ENCODE peak calls at places on chromosomes 6 and 20, in ten cellular contexts. One of them, this sample, is unnamed.

GRCh38 chr6:31115941-31116560 is 1.5 kb downstream of the PSORS1C1 start:
- DNase-seq in heart right ventricle: no peak
- DNase-seq in psoas muscle: no peak
- DNase-seq in CD8-positive, alpha-beta T cell: no peak
- DNase-seq in left cardiac atrium: no peak
- DNase-seq in HEK293T: no peak
- DNase-seq in anterior cingulate cortex: no peak
- DNase-seq in AG08396: no peak
- DNase-seq in fibroblast of lung: no peak
- DNase-seq in amygdala: no peak
- DNase-seq in this sample: no peak

GRCh38 chr20:59816146-59816743 is 117.2 kb downstream of the SYCP2 start:
- DNase-seq in heart right ventricle: no peak
- DNase-seq in psoas muscle: no peak
- DNase-seq in CD8-positive, alpha-beta T cell: no peak
- DNase-seq in left cardiac atrium: no peak
- DNase-seq in HEK293T: no peak
- DNase-seq in anterior cingulate cortex: no peak
- DNase-seq in AG08396: no peak
- DNase-seq in fibroblast of lung: no peak
- DNase-seq in amygdala: no peak
- DNase-seq in this sample: no peak

GRCh38 chr6:108434222-108434621 is 126.5 kb upstream of the FOXO3 start:
- DNase-seq in heart right ventricle: no peak
- DNase-seq in psoas muscle: no peak
- DNase-seq in CD8-positive, alpha-beta T cell: no peak
- DNase-seq in left cardiac atrium: no peak
- DNase-seq in HEK293T: no peak
- DNase-seq in anterior cingulate cortex: no peak
- DNase-seq in AG08396: no peak
- DNase-seq in fibroblast of lung: no peak
- DNase-seq in amygdala: no peak
- DNase-seq in this sample: no peak

GRCh38 chr20:3592931-3593330 is 70.3 kb downstream of the GFRA4 start:
- DNase-seq in heart right ventricle: no peak
- DNase-seq in psoas muscle: no peak
- DNase-seq in CD8-positive, alpha-beta T cell: no peak
- DNase-seq in left cardiac atrium: no peak
- DNase-seq in HEK293T: no peak
- DNase-seq in anterior cingulate cortex: no peak
- DNase-seq in AG08396: no peak
- DNase-seq in fibroblast of lung: no peak
- DNase-seq in amygdala: no peak
- DNase-seq in this sample: no peak

GRCh38 chr20:3902446-3902845 is 13.3 kb downstream of the PANK2 start:
- DNase-seq in heart right ventricle: no peak
- DNase-seq in psoas muscle: no peak
- DNase-seq in CD8-positive, alpha-beta T cell: no peak
- DNase-seq in left cardiac atrium: no peak
- DNase-seq in HEK293T: no peak
- DNase-seq in anterior cingulate cortex: no peak
- DNase-seq in AG08396: no peak
- DNase-seq in fibroblast of lung: no peak
- DNase-seq in amygdala: no peak
- DNase-seq in this sample: no peak

GRCh38 chr6:389622-390021 is 1.9 kb upstream of the IRF4 start:
- DNase-seq in heart right ventricle: no peak
- DNase-seq in psoas muscle: no peak
- DNase-seq in CD8-positive, alpha-beta T cell: no peak
- DNase-seq in left cardiac atrium: no peak
- DNase-seq in HEK293T: no peak
- DNase-seq in anterior cingulate cortex: no peak
- DNase-seq in AG08396: no peak
- DNase-seq in fibroblast of lung: no peak
- DNase-seq in amygdala: no peak
- DNase-seq in this sample: no peak

GRCh38 chr20:53708129-53708968 is 114.7 kb upstream of the ZNF217 start:
- DNase-seq in heart right ventricle: no peak
- DNase-seq in psoas muscle: no peak
- DNase-seq in CD8-positive, alpha-beta T cell: no peak
- DNase-seq in left cardiac atrium: no peak
- DNase-seq in HEK293T: no peak
- DNase-seq in anterior cingulate cortex: no peak
- DNase-seq in AG08396: peak; percentile 23
- DNase-seq in fibroblast of lung: peak; percentile 92
- DNase-seq in amygdala: no peak
- DNase-seq in this sample: no peak

GRCh38 chr6:16722616-16723015 is 38.6 kb downstream of the ATXN1 start:
- DNase-seq in heart right ventricle: no peak
- DNase-seq in psoas muscle: no peak
- DNase-seq in CD8-positive, alpha-beta T cell: no peak
- DNase-seq in left cardiac atrium: no peak
- DNase-seq in HEK293T: no peak
- DNase-seq in anterior cingulate cortex: no peak
- DNase-seq in AG08396: no peak
- DNase-seq in fibroblast of lung: no peak
- DNase-seq in amygdala: no peak
- DNase-seq in this sample: no peak

GRCh38 chr6:135159531-135159930 is 21.6 kb upstream of the MYB start:
- DNase-seq in heart right ventricle: no peak
- DNase-seq in psoas muscle: no peak
- DNase-seq in CD8-positive, alpha-beta T cell: no peak
- DNase-seq in left cardiac atrium: no peak
- DNase-seq in HEK293T: no peak
- DNase-seq in anterior cingulate cortex: no peak
- DNase-seq in AG08396: no peak
- DNase-seq in fibroblast of lung: no peak
- DNase-seq in amygdala: no peak
- DNase-seq in this sample: no peak

GRCh38 chr20:10864076-10864672 is 190.4 kb upstream of the JAG1 start:
- DNase-seq in heart right ventricle: no peak
- DNase-seq in psoas muscle: no peak
- DNase-seq in CD8-positive, alpha-beta T cell: no peak
- DNase-seq in left cardiac atrium: no peak
- DNase-seq in HEK293T: no peak
- DNase-seq in anterior cingulate cortex: no peak
- DNase-seq in AG08396: peak; percentile 8
- DNase-seq in fibroblast of lung: peak; percentile 51
- DNase-seq in amygdala: no peak
- DNase-seq in this sample: no peak

GRCh38 chr6:1063671-1064355 is 248.1 kb upstream of the FOXQ1 start:
- DNase-seq in heart right ventricle: no peak
- DNase-seq in psoas muscle: no peak
- DNase-seq in CD8-positive, alpha-beta T cell: no peak
- DNase-seq in left cardiac atrium: no peak
- DNase-seq in HEK293T: no peak
- DNase-seq in anterior cingulate cortex: no peak
- DNase-seq in AG08396: peak; percentile 53
- DNase-seq in fibroblast of lung: no peak
- DNase-seq in amygdala: no peak
- DNase-seq in this sample: no peak

GRCh38 chr6:170030284-170031095 is 260.4 kb downstream of the DLL1 start:
- DNase-seq in heart right ventricle: no peak
- DNase-seq in psoas muscle: no peak
- DNase-seq in CD8-positive, alpha-beta T cell: no peak
- DNase-seq in left cardiac atrium: no peak
- DNase-seq in HEK293T: no peak
- DNase-seq in anterior cingulate cortex: no peak
- DNase-seq in AG08396: no peak
- DNase-seq in fibroblast of lung: no peak
- DNase-seq in amygdala: no peak
- DNase-seq in this sample: no peak

GRCh38 chr6:84772428-84773132 is 8.2 kb upstream of the TBX18 start:
- DNase-seq in heart right ventricle: peak; percentile 10
- DNase-seq in psoas muscle: no peak
- DNase-seq in CD8-positive, alpha-beta T cell: no peak
- DNase-seq in left cardiac atrium: peak; percentile 33
- DNase-seq in HEK293T: no peak
- DNase-seq in anterior cingulate cortex: no peak
- DNase-seq in AG08396: no peak
- DNase-seq in fibroblast of lung: no peak
- DNase-seq in amygdala: no peak
- DNase-seq in this sample: no peak

GRCh38 chr20:44606725-44607441 is 24.5 kb downstream of the PKIG start:
- DNase-seq in heart right ventricle: no peak
- DNase-seq in psoas muscle: no peak
- DNase-seq in CD8-positive, alpha-beta T cell: no peak
- DNase-seq in left cardiac atrium: no peak
- DNase-seq in HEK293T: no peak
- DNase-seq in anterior cingulate cortex: no peak
- DNase-seq in AG08396: no peak
- DNase-seq in fibroblast of lung: no peak
- DNase-seq in amygdala: no peak
- DNase-seq in this sample: no peak

GRCh38 chr6:167858086-167858591 is 31.4 kb downstream of the AFDN start:
- DNase-seq in heart right ventricle: no peak
- DNase-seq in psoas muscle: no peak
- DNase-seq in CD8-positive, alpha-beta T cell: no peak
- DNase-seq in left cardiac atrium: no peak
- DNase-seq in HEK293T: no peak
- DNase-seq in anterior cingulate cortex: no peak
- DNase-seq in AG08396: no peak
- DNase-seq in fibroblast of lung: peak; percentile 82
- DNase-seq in amygdala: no peak
- DNase-seq in this sample: peak; percentile 24

GRCh38 chr6:37362101-37362823 is 8.5 kb downstream of the RNF8 start:
- DNase-seq in heart right ventricle: no peak
- DNase-seq in psoas muscle: no peak
- DNase-seq in CD8-positive, alpha-beta T cell: no peak
- DNase-seq in left cardiac atrium: no peak
- DNase-seq in HEK293T: no peak
- DNase-seq in anterior cingulate cortex: no peak
- DNase-seq in AG08396: no peak
- DNase-seq in fibroblast of lung: no peak
- DNase-seq in amygdala: no peak
- DNase-seq in this sample: no peak

GRCh38 chr6:3135668-3136297 is 17.3 kb downstream of the BPHL start:
- DNase-seq in heart right ventricle: no peak
- DNase-seq in psoas muscle: no peak
- DNase-seq in CD8-positive, alpha-beta T cell: no peak
- DNase-seq in left cardiac atrium: no peak
- DNase-seq in HEK293T: no peak
- DNase-seq in anterior cingulate cortex: no peak
- DNase-seq in AG08396: no peak
- DNase-seq in fibroblast of lung: no peak
- DNase-seq in amygdala: no peak
- DNase-seq in this sample: no peak

GRCh38 chr6:155132617-155133016 is 131.2 kb upstream of the CLDN20 start:
- DNase-seq in heart right ventricle: no peak
- DNase-seq in psoas muscle: no peak
- DNase-seq in CD8-positive, alpha-beta T cell: no peak
- DNase-seq in left cardiac atrium: no peak
- DNase-seq in HEK293T: no peak
- DNase-seq in anterior cingulate cortex: no peak
- DNase-seq in AG08396: no peak
- DNase-seq in fibroblast of lung: no peak
- DNase-seq in amygdala: no peak
- DNase-seq in this sample: no peak

GRCh38 chr20:57051096-57051495 is 215.3 kb downstream of the BMP7 start:
- DNase-seq in heart right ventricle: no peak
- DNase-seq in psoas muscle: no peak
- DNase-seq in CD8-positive, alpha-beta T cell: no peak
- DNase-seq in left cardiac atrium: no peak
- DNase-seq in HEK293T: no peak
- DNase-seq in anterior cingulate cortex: no peak
- DNase-seq in AG08396: no peak
- DNase-seq in fibroblast of lung: no peak
- DNase-seq in amygdala: no peak
- DNase-seq in this sample: no peak

GRCh38 chr6:24951831-24952299 is 16.1 kb upstream of the RIPOR2 start:
- DNase-seq in heart right ventricle: no peak
- DNase-seq in psoas muscle: no peak
- DNase-seq in CD8-positive, alpha-beta T cell: no peak
- DNase-seq in left cardiac atrium: no peak
- DNase-seq in HEK293T: no peak
- DNase-seq in anterior cingulate cortex: no peak
- DNase-seq in AG08396: no peak
- DNase-seq in fibroblast of lung: no peak
- DNase-seq in amygdala: no peak
- DNase-seq in this sample: no peak